ENCODE peak calls at places on chromosomes 3 and 15, in nine cellular contexts. Z is dorsolateral prefrontal cortex, M is HL-60, R is body of pancreas, C is endothelial cell of umbilical vein, K is fibroblast of the aortic adventitia, V is kidney epithelial cell, U is cardiac fibroblast, Y is AG09319. F is an unnamed sample.

GRCh38 chr15:58243083-58243482 is 104.9 kb downstream of the AQP9 start:
- DNase-seq in U (no peak), V (no peak), M (no peak), C (no peak), Y (no peak), Z (no peak), K (no peak), R (no peak), F (no peak)

GRCh38 chr15:51866751-51867150 is 37.3 kb downstream of the TMOD3 start:
- DNase-seq in R (no peak), K (no peak), U (no peak), Z (no peak), C (no peak), Y (no peak), M (no peak), V (no peak), F (no peak)

GRCh38 chr3:63349583-63350177 is 71.6 kb downstream of the SYNPR start:
- DNase-seq in V (no peak), K (peak), C (peak), Y (peak), R (peak), Z (peak), M (peak), U (peak), F (peak)

GRCh38 chr3:53880396-53881345 is 1.3 kb downstream of the ACTR8 start:
- DNase-seq in M (no peak), R (no peak), C (no peak), U (peak), K (peak), Y (no peak), V (no peak), Z (no peak), F (no peak)

GRCh38 chr3:187748050-187748481 is 2.8 kb upstream of the BCL6 start:
- DNase-seq in K (peak), C (peak), R (peak), V (no peak), M (peak), Y (no peak), Z (peak), U (peak), F (peak)

GRCh38 chr15:97900006-97900405 is 60.5 kb upstream of the ARRDC4 start:
- DNase-seq in C (no peak), U (no peak), V (no peak), M (no peak), Z (no peak), R (no peak), Y (no peak), K (no peak), F (no peak)

GRCh38 chr3:114370537-114371174 is 76.8 kb downstream of the TIGIT start:
- DNase-seq in U (no peak), Y (no peak), Z (no peak), K (no peak), M (no peak), V (no peak), C (no peak), R (no peak), F (no peak)

GRCh38 chr3:108487439-108487838 is 23.0 kb downstream of the MYH15 start:
- DNase-seq in U (no peak), C (no peak), R (no peak), Y (no peak), V (no peak), K (no peak), Z (no peak), M (no peak), F (no peak)

GRCh38 chr15:77542491-77543001 is 90.2 kb downstream of the LINGO1 start:
- DNase-seq in M (no peak), K (peak), U (peak), C (no peak), R (no peak), V (no peak), Z (no peak), Y (no peak), F (no peak)

GRCh38 chr3:185582236-185582635 is 3.9 kb upstream of the SENP2 start:
- DNase-seq in K (no peak), R (no peak), C (no peak), U (no peak), Z (no peak), V (no peak), M (no peak), Y (no peak), F (no peak)

GRCh38 chr3:101141135-101141534 is 147.9 kb upstream of the ABI3BP start:
- DNase-seq in C (peak), K (peak), M (no peak), Y (no peak), Z (no peak), R (no peak), V (no peak), U (no peak), F (no peak)

GRCh38 chr15:98924311-98925049 is 83.1 kb downstream of the PGPEP1L start:
- DNase-seq in U (peak), V (no peak), R (peak), Z (no peak), Y (no peak), K (no peak), M (no peak), C (peak), F (no peak)

GRCh38 chr15:91752081-91752810 is 101.3 kb upstream of the SLCO3A1 start:
- DNase-seq in K (no peak), R (no peak), C (no peak), Y (no peak), M (no peak), V (no peak), U (no peak), Z (peak), F (no peak)

GRCh38 chr3:139534992-139535879 is 4.3 kb downstream of the RBP1 start:
- DNase-seq in K (peak), V (no peak), U (peak), R (peak), M (no peak), C (peak), Z (no peak), Y (peak), F (no peak)

GRCh38 chr15:55799287-55800212 is 56.6 kb upstream of the PRTG start:
- DNase-seq in Y (no peak), C (peak), V (peak), U (peak), M (peak), K (peak), Z (no peak), R (peak), F (no peak)

GRCh38 chr15:57784081-57784488 is 77.6 kb downstream of the POLR2M start:
- DNase-seq in Y (peak), K (peak), V (no peak), Z (no peak), M (no peak), C (peak), R (no peak), U (peak), F (no peak)

GRCh38 chr3:71503525-71504249 is 79.8 kb downstream of the FOXP1 start:
- DNase-seq in Y (no peak), V (no peak), U (peak), M (no peak), C (no peak), R (no peak), K (peak), Z (no peak), F (no peak)

GRCh38 chr15:91150492-91151160 is 50.6 kb downstream of the SV2B start:
- DNase-seq in Y (no peak), U (no peak), C (no peak), V (no peak), M (no peak), K (no peak), R (no peak), Z (no peak), F (no peak)

GRCh38 chr3:40313975-40314860 is 4.7 kb downstream of the EIF1B start:
- DNase-seq in U (peak), R (peak), Z (no peak), M (peak), V (no peak), K (no peak), Y (no peak), C (peak), F (no peak)

GRCh38 chr3:111695584-111696213 is 100.6 kb upstream of the ZBED2 start:
- DNase-seq in C (peak), K (peak), U (peak), V (no peak), M (no peak), R (no peak), Z (no peak), Y (peak), F (no peak)

GRCh38 chr3:69691860-69692259 is 47.4 kb upstream of the MITF start:
- DNase-seq in K (no peak), C (no peak), M (no peak), U (no peak), Z (no peak), V (no peak), Y (no peak), R (no peak), F (no peak)

GRCh38 chr15:95162521-95162920 is 931.2 kb downstream of the MCTP2 start:
- DNase-seq in M (no peak), U (no peak), Z (no peak), V (no peak), Y (no peak), K (no peak), R (no peak), C (no peak), F (no peak)

GRCh38 chr3:187743195-187744141 is 1.8 kb downstream of the BCL6 start:
- DNase-seq in Z (no peak), C (peak), Y (no peak), K (peak), R (peak), M (peak), V (no peak), U (peak), F (no peak)

GRCh38 chr15:84752700-84753099 is 4.3 kb downstream of the ZNF592 start:
- DNase-seq in Z (no peak), Y (no peak), K (peak), U (peak), V (no peak), R (no peak), C (no peak), M (no peak), F (no peak)

GRCh38 chr3:127478922-127479321 is 111.6 kb downstream of the TPRA1 start:
- DNase-seq in M (no peak), Z (no peak), K (no peak), C (no peak), R (no peak), V (no peak), Y (no peak), U (no peak), F (no peak)

GRCh38 chr3:195907730-195908438 is 467 bp downstream of the TNK2 start:
- DNase-seq in K (no peak), U (no peak), R (peak), M (peak), Z (no peak), Y (no peak), V (no peak), C (no peak), F (peak)

GRCh38 chr3:14323401-14324223 is 78.8 kb upstream of the SLC6A6 start:
- DNase-seq in C (peak), M (no peak), Z (no peak), K (no peak), U (no peak), V (no peak), R (no peak), Y (no peak), F (no peak)

GRCh38 chr3:197002701-197003454 is 26.7 kb downstream of the MELTF start:
- DNase-seq in Z (peak), U (peak), V (peak), R (peak), M (peak), C (peak), Y (peak), K (peak), F (peak)

GRCh38 chr3:51282931-51283330 is 102.2 kb upstream of the MANF start:
- DNase-seq in Z (no peak), V (no peak), R (no peak), C (no peak), Y (no peak), U (peak), M (no peak), K (peak), F (no peak)

GRCh38 chr3:99319961-99320360 is 318.4 kb upstream of the COL8A1 start:
- DNase-seq in Z (no peak), K (peak), U (peak), R (no peak), Y (peak), C (peak), M (no peak), V (peak), F (no peak)

GRCh38 chr15:56586206-56586605 is 121.3 kb upstream of the MNS1 start:
- DNase-seq in R (no peak), M (no peak), K (no peak), U (no peak), Z (no peak), Y (no peak), V (no peak), C (no peak), F (no peak)

GRCh38 chr3:101484805-101485620 is 28.0 kb downstream of the SENP7 start:
- DNase-seq in V (peak), M (no peak), K (peak), Z (no peak), U (peak), Y (no peak), R (no peak), C (peak), F (no peak)

GRCh38 chr3:149612456-149612855 is 45.4 kb downstream of the WWTR1 start:
- DNase-seq in U (no peak), K (no peak), Y (no peak), R (no peak), M (no peak), V (no peak), C (peak), Z (no peak), F (no peak)

GRCh38 chr3:170809021-170809974 is 60.7 kb downstream of the RPL22L1 start:
- DNase-seq in C (peak), K (peak), V (no peak), U (peak), Y (peak), M (peak), Z (peak), R (peak), F (peak)

GRCh38 chr15:78944669-78945407 is at the start of gene CTSH:
- DNase-seq in Z (peak), Y (no peak), R (peak), C (peak), K (peak), U (peak), V (no peak), M (peak), F (peak)

GRCh38 chr3:174812172-174812862 is 46.8 kb upstream of the NAALADL2 start:
- DNase-seq in V (no peak), R (no peak), Z (no peak), Y (no peak), M (no peak), K (no peak), C (no peak), U (no peak), F (no peak)

DNA sequence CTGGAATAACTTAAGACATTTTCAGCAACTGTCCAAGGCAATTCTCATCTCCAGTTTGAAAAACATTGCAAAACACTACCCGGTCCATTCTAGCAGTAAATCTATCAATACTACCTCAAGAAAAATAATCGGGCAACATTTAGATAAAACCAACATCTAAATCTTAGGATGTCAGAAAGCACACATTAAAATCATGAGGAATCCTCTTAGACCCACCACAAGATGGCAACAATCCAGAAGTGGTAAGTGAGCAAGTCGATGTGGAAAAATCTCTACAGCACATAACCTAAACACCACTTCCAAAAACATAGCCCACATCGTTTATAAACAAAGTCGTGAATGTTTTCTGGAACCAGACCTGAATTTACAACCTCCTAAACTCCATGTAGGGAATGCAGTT is 5.7 kb downstream of the PLCH1 start:
- DNase-seq in Y (no peak), Z (no peak), V (no peak), C (no peak), K (no peak), R (no peak), M (no peak), U (no peak), F (peak)
- TF ChIP-seq CTCF in Y (no peak), Z (no peak), V (peak), C (no peak), K (no peak), R (no peak), M (no peak), U (no peak), F (peak)

DNA sequence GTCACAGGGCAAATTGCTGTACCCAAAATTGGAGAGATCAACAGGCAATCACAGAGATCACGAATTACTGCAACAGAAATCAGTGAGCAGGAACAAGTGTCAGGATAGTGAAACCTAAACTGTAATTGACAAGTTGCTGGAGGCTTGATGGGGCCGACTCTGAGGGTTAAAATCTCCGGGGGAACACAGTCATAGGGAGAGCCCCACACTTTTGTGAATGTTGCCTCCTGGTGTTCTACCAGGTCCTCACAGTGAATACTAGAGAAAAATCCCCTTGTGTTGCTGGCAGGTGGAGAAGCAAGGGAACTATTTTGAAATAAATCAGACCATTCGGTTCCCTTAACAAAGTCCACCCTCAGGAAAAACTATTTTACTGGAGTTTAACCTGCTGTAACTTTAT is 697.5 kb upstream of the CBLB start:
- DNase-seq in M (no peak), K (no peak), Z (no peak), R (no peak), C (no peak), Y (no peak), U (peak), V (no peak), F (no peak)
- TF ChIP-seq CTCF in M (no peak), K (no peak), Z (no peak), R (no peak), C (no peak), Y (no peak), U (peak), V (peak), F (no peak)

GRCh38 chr3:182682263-182683229 is 110.8 kb upstream of the ATP11B start:
- DNase-seq in K (peak), Z (peak), Y (no peak), V (no peak), R (peak), C (peak), M (peak), U (peak), F (peak)
- TF ChIP-seq CTCF in K (peak), Z (peak), Y (peak), V (peak), R (no peak), C (no peak), M (no peak), U (peak), F (peak)

GRCh38 chr3:124643453-124643852 is 86.8 kb upstream of the UMPS start:
- DNase-seq in V (no peak), C (no peak), Y (no peak), M (no peak), K (no peak), Z (no peak), U (no peak), R (no peak), F (no peak)
- TF ChIP-seq CTCF in V (no peak), C (no peak), Y (no peak), M (no peak), K (no peak), Z (no peak), U (no peak), R (no peak), F (no peak)

GRCh38 chr3:135362889-135363288 is 567.8 kb downstream of the EPHB1 start:
- DNase-seq in M (no peak), Z (no peak), U (no peak), V (no peak), K (no peak), C (no peak), R (no peak), Y (no peak), F (no peak)
- TF ChIP-seq CTCF in M (no peak), Z (no peak), U (no peak), V (no peak), K (no peak), C (no peak), R (no peak), Y (no peak), F (no peak)